ENCODE peak calls at places on chromosomes 5 and 9, in six cellular contexts. S is HCT116, V is HepG2, N is H1, L is GM12878, G is K562. F is an unnamed sample.
A peak's percentile ranks its signal among the peaks of the same experiment; 100 is the strongest.

GRCh38 chr9:132231019-132231701 is 69.3 kb downstream of the NTNG2 start:
- DNase-seq in G (no peak), N (no peak), L (no peak), S (no peak), V (no peak), F (no peak)

GRCh38 chr5:5588386-5588785 is 165.9 kb downstream of the ICE1 start:
- DNase-seq in L (no peak), N (no peak), S (no peak), V (no peak), G (no peak), F (no peak)

GRCh38 chr9:134623408-134624066 is 18.1 kb upstream of the COL5A1 start:
- DNase-seq in S (no peak), L (no peak), V (no peak), G (peak; percentile 20), N (no peak), F (peak; percentile 11)

GRCh38 chr9:121619989-121620673 is 31.3 kb upstream of the DAB2IP start:
- DNase-seq in L (no peak), N (no peak), G (no peak), S (no peak), V (no peak), F (no peak)

GRCh38 chr9:89677696-89678393 is 73.0 kb downstream of the GADD45G start:
- DNase-seq in S (no peak), L (no peak), V (no peak), G (no peak), N (peak; percentile 71), F (peak; percentile 70)

GRCh38 chr5:159100022-159100927 is 559 bp upstream of the EBF1 start:
- DNase-seq in V (no peak), L (peak; percentile 81), N (peak; percentile 96), G (peak; percentile 95), S (peak; percentile 7), F (peak; percentile 94)

GRCh38 chr5:16695779-16696178 is 79.0 kb upstream of the RETREG1 start:
- DNase-seq in N (no peak), G (no peak), V (no peak), S (no peak), L (no peak), F (no peak)

GRCh38 chr5:154058055-154059038 is 19.6 kb downstream of the MFAP3 start:
- DNase-seq in L (peak; percentile 63), S (peak; percentile 52), N (no peak), V (no peak), G (no peak), F (no peak)

GRCh38 chr5:133824661-133825254 is 143.7 kb downstream of the C5orf15 start:
- DNase-seq in L (peak; percentile 90), S (no peak), G (no peak), N (no peak), V (no peak), F (no peak)

GRCh38 chr5:40605295-40605958 is 74.3 kb upstream of the PTGER4 start:
- DNase-seq in L (no peak), S (no peak), G (no peak), N (no peak), V (no peak), F (no peak)

GRCh38 chr5:19240150-19240549 is 747.9 kb downstream of the CDH18 start:
- DNase-seq in V (no peak), S (no peak), N (no peak), G (no peak), L (no peak), F (no peak)

GRCh38 chr5:40503438-40503837 is 176.3 kb upstream of the PTGER4 start:
- DNase-seq in N (no peak), S (no peak), V (no peak), G (no peak), L (no peak), F (no peak)

GRCh38 chr9:76394896-76395244 is 644 bp upstream of the RFK start:
- DNase-seq in S (peak; percentile 43), N (peak; percentile 57), L (peak; percentile 23), G (peak; percentile 46), V (peak; percentile 93), F (peak; percentile 33)

GRCh38 chr9:3367185-3367584 is 158.6 kb downstream of the RFX3 start:
- DNase-seq in S (no peak), V (no peak), G (no peak), N (no peak), L (no peak), F (no peak)

GRCh38 chr9:127505396-127506116 is 54.2 kb downstream of the LRSAM1 start:
- DNase-seq in N (peak; percentile 78), G (peak; percentile 64), L (no peak), S (no peak), V (peak; percentile 35), F (peak; percentile 72)

GRCh38 chr9:36328798-36329411 is 70.7 kb upstream of the GNE start:
- DNase-seq in L (no peak), S (peak; percentile 63), G (peak; percentile 51), N (no peak), V (peak; percentile 70), F (no peak)
- TF ChIP-seq ATF3 in L (no peak), S (no peak), G (no peak), N (no peak), V (no peak), F (no peak)

GRCh38 chr9:34500623-34501267 is 22.0 kb downstream of the ENHO start:
- DNase-seq in L (no peak), G (peak; percentile 73), V (peak; percentile 18), S (peak; percentile 29), N (peak; percentile 91), F (peak; percentile 83)
- TF ChIP-seq ATF3 in L (no peak), G (no peak), V (no peak), S (no peak), N (no peak), F (no peak)

DNA sequence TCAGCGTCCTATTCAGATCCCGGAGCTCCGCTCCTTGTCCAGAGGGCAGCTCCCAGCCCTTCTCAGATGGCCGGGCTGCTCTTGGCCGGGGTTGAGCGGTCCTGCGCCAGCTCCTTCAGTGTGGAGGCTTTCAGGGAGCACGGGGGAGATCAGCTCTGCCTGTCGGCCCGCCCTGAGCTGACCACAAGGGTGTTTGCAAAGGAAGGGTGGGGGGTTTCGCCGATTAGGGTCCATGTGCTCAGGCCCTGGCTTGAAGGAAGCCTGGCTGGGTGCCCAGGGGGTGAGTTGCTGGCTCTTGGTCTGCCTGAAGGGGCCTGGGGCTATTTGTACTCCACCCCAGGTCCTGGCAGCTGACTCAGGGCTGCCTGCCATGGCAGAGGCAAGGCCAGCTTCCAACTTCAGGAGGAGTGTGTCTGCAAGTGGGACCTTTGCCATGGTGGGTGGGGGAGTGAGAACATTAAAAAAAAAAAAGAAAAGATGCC is 250.1 kb upstream of the KLF4 start:
- DNase-seq in S (no peak), V (no peak), G (no peak), L (no peak), N (peak; percentile 44), F (no peak)
- TF ChIP-seq ATF3 in S (no peak), V (no peak), G (no peak), L (no peak), N (no peak), F (no peak)

GRCh38 chr5:151902215-151902614 is 22.4 kb downstream of the GLRA1 start:
- DNase-seq in G (no peak), V (no peak), N (no peak), L (peak; percentile 9), S (no peak), F (no peak)

GRCh38 chr5:151903243-151903653 is 21.4 kb downstream of the GLRA1 start:
- DNase-seq in N (no peak), G (no peak), S (no peak), L (peak; percentile 80), V (no peak), F (peak; percentile 40)

GRCh38 chr5:151905639-151906038 is 19.0 kb downstream of the GLRA1 start:
- DNase-seq in S (no peak), L (no peak), N (no peak), V (no peak), G (no peak), F (no peak)

GRCh38 chr5:151904921-151905320 is 19.7 kb downstream of the GLRA1 start:
- DNase-seq in N (no peak), L (no peak), S (no peak), V (no peak), G (no peak), F (no peak)

GRCh38 chr5:151904127-151904526 is 20.5 kb downstream of the GLRA1 start:
- DNase-seq in L (no peak), G (no peak), V (no peak), N (no peak), S (no peak), F (no peak)
- TF ChIP-seq ATF3 in L (no peak), G (no peak), V (no peak), N (no peak), S (no peak), F (no peak)

GRCh38 chr9:7328453-7328852 is 471.1 kb downstream of the DMAC1 start:
- DNase-seq in L (no peak), G (no peak), S (no peak), V (peak; percentile 11), N (no peak), F (no peak)
- TF ChIP-seq ATF3 in L (no peak), G (no peak), S (no peak), V (no peak), N (no peak), F (no peak)